ENCODE peak calls at places on chromosomes 13 and 19, in five cellular contexts. T is cardiac muscle cell, S is tibial nerve, N is AG10803, M is ELR. R is an unnamed sample.

GRCh38 chr13:86085890-86086289 is 286.7 kb upstream of the SLITRK6 start:
- DNase-seq in T (no peak), S (no peak), N (no peak), M (peak), R (no peak)

GRCh38 chr13:99356216-99357089 is 49.3 kb upstream of the GPR183 start:
- DNase-seq in T (peak), S (peak), N (peak), M (peak), R (no peak)

GRCh38 chr19:1913781-1914577 is 8.8 kb downstream of the ADAT3 start:
- DNase-seq in T (no peak), S (no peak), N (no peak), M (no peak), R (no peak)

GRCh38 chr13:59236309-59236939 is 927.3 kb downstream of the DIAPH3 start:
- DNase-seq in T (no peak), S (no peak), N (no peak), M (no peak), R (no peak)

GRCh38 chr19:42402376-42403116 is 12.4 kb upstream of the CNFN start:
- DNase-seq in T (no peak), S (no peak), N (no peak), M (no peak), R (no peak)

GRCh38 chr13:110109910-110110309 is 197.0 kb downstream of the COL4A1 start:
- DNase-seq in T (peak), S (no peak), N (peak), M (peak), R (no peak)

GRCh38 chr13:92967923-92968322 is 258.7 kb upstream of the GPC6 start:
- DNase-seq in T (peak), S (no peak), N (peak), M (peak), R (no peak)

GRCh38 chr13:60654405-60654804 is 257.4 kb downstream of the TDRD3 start:
- DNase-seq in T (peak), S (peak), N (peak), M (peak), R (no peak)

GRCh38 chr19:18543814-18544475 is 572 bp upstream of the FKBP8 start:
- DNase-seq in T (peak), S (peak), N (peak), M (peak), R (no peak)

GRCh38 chr19:10654610-10655456 is 687 bp downstream of the ILF3 start:
- DNase-seq in T (peak), S (no peak), N (peak), M (peak), R (peak)

GRCh38 chr19:48321372-48321621 is 4.1 kb upstream of the EMP3 start:
- DNase-seq in T (peak), S (peak), N (peak), M (peak), R (peak)

GRCh38 chr19:41377977-41378707 is 1.8 kb downstream of the TMEM91 start:
- DNase-seq in T (no peak), S (no peak), N (no peak), M (peak), R (no peak)

GRCh38 chr13:30364876-30365275 is 57.4 kb upstream of the UBE2L5 start:
- DNase-seq in T (peak), S (no peak), N (peak), M (peak), R (no peak)

GRCh38 chr19:12766051-12766521 is 9.3 kb downstream of the HOOK2 start:
- DNase-seq in T (no peak), S (peak), N (peak), M (peak), R (peak)

GRCh38 chr19:38952395-38953165 is 21.8 kb downstream of the MRPS12 start:
- DNase-seq in T (peak), S (no peak), N (no peak), M (peak), R (no peak)